ENCODE peak calls at places on chromosome 18, in four cellular contexts. One of them, this sample, is unnamed.

GRCh38 chr18:499351-500229 is 911 bp downstream of the COLEC12 start:
- DNase-seq in K562: no peak
- DNase-seq in HL-60: no peak
- DNase-seq in GM12878: no peak
- DNase-seq in this sample: no peak

GRCh38 chr18:5110288-5110687 is 86.8 kb downstream of the AKAIN1 start:
- DNase-seq in HL-60: no peak
- DNase-seq in K562: no peak
- DNase-seq in GM12878: no peak
- DNase-seq in this sample: no peak

GRCh38 chr18:79723628-79724027 is 44.0 kb downstream of the CTDP1 start:
- DNase-seq in GM12878: no peak
- DNase-seq in HL-60: no peak
- DNase-seq in K562: no peak
- DNase-seq in this sample: no peak

GRCh38 chr18:68414407-68414806 is 300.5 kb downstream of the TMX3 start:
- DNase-seq in GM12878: no peak
- DNase-seq in HL-60: no peak
- DNase-seq in K562: no peak
- DNase-seq in this sample: no peak

GRCh38 chr18:12014091-12014490 is 32.8 kb downstream of the IMPA2 start:
- DNase-seq in HL-60: no peak
- DNase-seq in GM12878: no peak
- DNase-seq in K562: no peak
- DNase-seq in this sample: no peak

GRCh38 chr18:5478261-5478660 is 65.5 kb downstream of the EPB41L3 start:
- DNase-seq in HL-60: no peak
- DNase-seq in GM12878: no peak
- DNase-seq in K562: no peak
- DNase-seq in this sample: no peak

GRCh38 chr18:79532690-79533058 is 136.9 kb downstream of the NFATC1 start:
- DNase-seq in GM12878: no peak
- DNase-seq in K562: no peak
- DNase-seq in HL-60: no peak
- DNase-seq in this sample: no peak

GRCh38 chr18:63936156-63936931 is 12.8 kb upstream of the HMSD start:
- DNase-seq in K562: peak; percentile 14
- DNase-seq in GM12878: peak; percentile 67
- DNase-seq in HL-60: peak; percentile 97
- DNase-seq in this sample: peak; percentile 65

GRCh38 chr18:45652303-45652702 is 37.0 kb downstream of the SLC14A2 start:
- DNase-seq in K562: no peak
- DNase-seq in HL-60: no peak
- DNase-seq in GM12878: no peak
- DNase-seq in this sample: no peak

GRCh38 chr18:7872569-7872968 is 305.5 kb downstream of the PTPRM start:
- DNase-seq in K562: no peak
- DNase-seq in HL-60: no peak
- DNase-seq in GM12878: no peak
- DNase-seq in this sample: no peak

GRCh38 chr18:8943900-8944870 is 158.3 kb upstream of the NDUFV2 start:
- DNase-seq in K562: no peak
- DNase-seq in HL-60: no peak
- DNase-seq in GM12878: no peak
- DNase-seq in this sample: no peak

GRCh38 chr18:78772369-78773302 is 207.0 kb upstream of the SALL3 start:
- DNase-seq in K562: no peak
- DNase-seq in GM12878: no peak
- DNase-seq in HL-60: no peak
- DNase-seq in this sample: no peak

GRCh38 chr18:10477121-10477862 is 22.9 kb downstream of the APCDD1 start:
- DNase-seq in K562: no peak
- DNase-seq in HL-60: no peak
- DNase-seq in GM12878: no peak
- DNase-seq in this sample: no peak

GRCh38 chr18:59379772-59380530 is 20.9 kb upstream of the LMAN1 start:
- DNase-seq in K562: no peak
- DNase-seq in HL-60: no peak
- DNase-seq in GM12878: no peak
- DNase-seq in this sample: no peak

GRCh38 chr18:12857215-12857924 is 26.7 kb downstream of the PTPN2 start:
- DNase-seq in HL-60: no peak
- DNase-seq in K562: no peak
- DNase-seq in GM12878: no peak
- DNase-seq in this sample: no peak

GRCh38 chr18:4510709-4511108 is 55.6 kb upstream of the DLGAP1 start:
- DNase-seq in GM12878: no peak
- DNase-seq in K562: no peak
- DNase-seq in HL-60: no peak
- DNase-seq in this sample: no peak

GRCh38 chr18:62867521-62867920 is 152.2 kb downstream of the PHLPP1 start:
- DNase-seq in GM12878: no peak
- DNase-seq in HL-60: no peak
- DNase-seq in K562: no peak
- DNase-seq in this sample: no peak

GRCh38 chr18:62860062-62860461 is 144.7 kb downstream of the PHLPP1 start:
- DNase-seq in HL-60: no peak
- DNase-seq in GM12878: no peak
- DNase-seq in K562: no peak
- DNase-seq in this sample: no peak

GRCh38 chr18:62865498-62865897 is 150.2 kb downstream of the PHLPP1 start:
- DNase-seq in GM12878: no peak
- DNase-seq in HL-60: no peak
- DNase-seq in K562: no peak
- DNase-seq in this sample: no peak

GRCh38 chr18:62862451-62862850 is 147.1 kb downstream of the PHLPP1 start:
- DNase-seq in HL-60: no peak
- DNase-seq in K562: no peak
- DNase-seq in GM12878: no peak
- DNase-seq in this sample: no peak

DNA sequence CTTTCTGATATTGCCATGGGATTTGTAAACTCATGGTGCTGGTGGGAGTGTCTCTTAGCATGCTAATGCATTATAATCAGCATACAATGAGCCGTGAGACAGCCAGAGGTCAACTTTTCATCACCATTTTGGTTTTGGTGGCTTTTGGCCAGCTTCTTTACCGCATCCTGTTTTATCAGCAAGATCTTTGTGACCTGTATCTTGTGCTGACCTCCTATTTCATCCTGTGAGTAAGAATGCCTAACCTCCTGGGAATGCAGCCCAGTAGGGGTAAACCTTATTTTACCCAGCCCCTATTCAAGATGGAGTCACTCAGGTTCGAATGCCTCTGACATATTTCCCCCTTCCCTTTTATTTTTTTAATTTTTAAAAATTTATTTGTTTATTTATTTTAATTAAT is 148.3 kb downstream of the PHLPP1 start:
- DNase-seq in HL-60: no peak
- DNase-seq in K562: no peak
- DNase-seq in GM12878: no peak
- DNase-seq in this sample: no peak
- TF ChIP-seq POLR2AphosphoS5 in HL-60: no peak
- TF ChIP-seq POLR2AphosphoS5 in K562: no peak
- TF ChIP-seq POLR2AphosphoS5 in GM12878: no peak
- TF ChIP-seq POLR2AphosphoS5 in this sample: no peak

GRCh38 chr18:48922801-48923730 is 27.7 kb downstream of the SMAD7 start:
- DNase-seq in K562: peak; percentile 77
- DNase-seq in HL-60: peak; percentile 83
- DNase-seq in GM12878: no peak
- DNase-seq in this sample: no peak
- TF ChIP-seq SPI1 in K562: peak; percentile 27
- TF ChIP-seq SPI1 in HL-60: peak; percentile 7
- TF ChIP-seq SPI1 in GM12878: no peak
- TF ChIP-seq SPI1 in this sample: no peak

DNA sequence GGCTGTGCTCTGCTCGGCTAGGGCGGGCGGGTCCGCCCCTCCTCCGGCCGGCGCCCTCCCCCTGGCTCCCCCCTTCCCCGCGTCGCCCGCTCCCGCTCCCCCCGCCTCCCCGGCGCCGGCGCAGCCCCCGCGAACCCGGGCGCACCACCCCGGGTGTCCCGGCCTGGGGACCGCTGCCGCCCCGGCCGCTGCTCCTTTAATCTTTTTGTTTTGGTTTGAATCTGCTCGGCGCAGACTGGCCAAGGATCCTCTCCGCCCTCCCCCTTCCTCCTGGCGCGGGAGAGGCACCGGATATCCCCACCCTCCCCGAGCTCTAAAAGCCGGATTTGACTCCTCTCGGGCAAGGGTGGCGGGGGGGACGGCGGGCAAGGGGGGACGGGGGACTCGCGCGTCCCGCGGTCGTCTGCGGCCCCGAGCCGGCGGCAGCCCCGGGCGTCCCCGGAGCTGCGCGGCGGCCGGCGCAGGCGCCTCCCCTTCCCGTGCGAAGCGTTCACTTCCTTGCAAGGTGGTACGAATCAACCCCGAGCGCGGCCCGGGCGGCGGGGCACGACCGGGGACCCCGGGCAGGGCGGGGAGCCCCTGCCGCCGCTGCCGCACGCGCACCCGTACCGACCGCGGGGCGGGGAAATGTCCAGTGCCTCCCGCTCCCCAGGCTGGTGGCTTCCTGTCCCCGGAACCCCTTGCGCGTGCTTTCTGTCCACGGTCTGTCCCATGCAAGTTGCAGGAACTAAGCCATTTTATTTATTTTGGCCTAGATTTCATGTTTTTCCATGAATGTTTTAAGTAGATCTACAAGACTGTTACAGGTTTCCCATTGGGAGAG is at the start of gene PTGR3:
- DNase-seq in K562: peak; percentile 84
- DNase-seq in GM12878: peak; percentile 40
- DNase-seq in HL-60: peak; percentile 97
- DNase-seq in this sample: peak; percentile 65
- TF ChIP-seq POLR2AphosphoS5 in K562: no peak
- TF ChIP-seq POLR2AphosphoS5 in GM12878: no peak
- TF ChIP-seq POLR2AphosphoS5 in HL-60: peak; percentile 81
- TF ChIP-seq POLR2AphosphoS5 in this sample: peak; percentile 53

GRCh38 chr18:49022311-49023280 is 71.8 kb upstream of the SMAD7 start:
- DNase-seq in HL-60: no peak
- DNase-seq in K562: no peak
- DNase-seq in GM12878: no peak
- DNase-seq in this sample: no peak
- TF ChIP-seq SPI1 in HL-60: no peak
- TF ChIP-seq SPI1 in K562: no peak
- TF ChIP-seq SPI1 in GM12878: no peak
- TF ChIP-seq SPI1 in this sample: no peak

DNA sequence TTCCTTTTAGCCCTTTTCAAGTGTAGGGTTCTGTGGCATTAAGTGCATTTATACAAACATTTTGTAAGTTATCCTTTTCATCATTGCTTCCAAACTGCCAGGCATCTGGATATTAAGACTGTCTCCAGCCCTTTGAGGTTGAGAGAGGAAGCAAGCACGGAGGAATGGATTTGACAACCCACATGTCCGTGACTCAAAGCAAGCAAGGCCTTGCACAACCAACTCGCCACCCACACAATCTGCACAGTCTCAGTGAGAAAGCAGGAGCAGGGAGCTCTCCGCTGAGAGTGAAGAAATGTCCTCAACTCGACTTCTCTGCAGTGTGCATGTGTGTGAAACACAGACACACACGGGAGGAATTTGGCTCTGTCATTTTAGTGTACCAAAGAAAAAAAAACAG is 65.5 kb downstream of the ATP8B1 start:
- DNase-seq in HL-60: peak; percentile 99
- DNase-seq in K562: no peak
- DNase-seq in GM12878: no peak
- DNase-seq in this sample: no peak
- TF ChIP-seq POLR2AphosphoS5 in HL-60: peak; percentile 88
- TF ChIP-seq POLR2AphosphoS5 in K562: no peak
- TF ChIP-seq POLR2AphosphoS5 in GM12878: no peak
- TF ChIP-seq POLR2AphosphoS5 in this sample: no peak

GRCh38 chr18:51017140-51017874 is 12.7 kb upstream of the SMAD4 start:
- DNase-seq in HL-60: no peak
- DNase-seq in GM12878: no peak
- DNase-seq in K562: no peak
- DNase-seq in this sample: no peak

GRCh38 chr18:51011709-51012108 is 18.3 kb upstream of the SMAD4 start:
- DNase-seq in K562: no peak
- DNase-seq in GM12878: no peak
- DNase-seq in HL-60: no peak
- DNase-seq in this sample: no peak

GRCh38 chr18:51010218-51010617 is 19.8 kb upstream of the SMAD4 start:
- DNase-seq in K562: no peak
- DNase-seq in GM12878: no peak
- DNase-seq in HL-60: no peak
- DNase-seq in this sample: no peak

GRCh38 chr18:51012441-51012840 is 17.6 kb upstream of the SMAD4 start:
- DNase-seq in K562: no peak
- DNase-seq in HL-60: no peak
- DNase-seq in GM12878: no peak
- DNase-seq in this sample: no peak

GRCh38 chr18:51013259-51013658 is 16.8 kb upstream of the SMAD4 start:
- DNase-seq in K562: no peak
- DNase-seq in GM12878: no peak
- DNase-seq in HL-60: no peak
- DNase-seq in this sample: no peak
- TF ChIP-seq SPI1 in K562: no peak
- TF ChIP-seq SPI1 in GM12878: no peak
- TF ChIP-seq SPI1 in HL-60: no peak
- TF ChIP-seq SPI1 in this sample: no peak

This sample was measured in GM12891.